ENCODE peak calls at places on chromosome 20, in five cellular contexts. One of them, this sample, is unnamed. For H3K4me1, the result is how much of the 10 kb centered on the place peaks cover.

GRCh38 chr20:4041748-4042411 is 26.5 kb upstream of the RNF24 start:
- DNase-seq in testis: peak
- DNase-seq in lower lobe of right lung: peak
- DNase-seq in body of pancreas: peak
- DNase-seq in mammary epithelial cell: peak
- DNase-seq in this sample: peak

GRCh38 chr20:45325367-45325766 is 17.3 kb upstream of the MATN4 start:
- DNase-seq in lower lobe of right lung: no peak
- DNase-seq in body of pancreas: no peak
- DNase-seq in testis: no peak
- DNase-seq in mammary epithelial cell: no peak
- DNase-seq in this sample: no peak

GRCh38 chr20:35344354-35344837 is 52.2 kb upstream of the FAM83C start:
- DNase-seq in lower lobe of right lung: peak
- DNase-seq in body of pancreas: no peak
- DNase-seq in testis: no peak
- DNase-seq in mammary epithelial cell: peak
- DNase-seq in this sample: peak

GRCh38 chr20:21703740-21704407 is 1.6 kb upstream of the PAX1 start:
- DNase-seq in mammary epithelial cell: no peak
- DNase-seq in lower lobe of right lung: no peak
- DNase-seq in testis: no peak
- DNase-seq in body of pancreas: no peak
- DNase-seq in this sample: no peak

GRCh38 chr20:25247100-25247665 is 702 bp upstream of the PYGB start:
- DNase-seq in mammary epithelial cell: peak
- DNase-seq in testis: peak
- DNase-seq in body of pancreas: peak
- DNase-seq in lower lobe of right lung: peak
- DNase-seq in this sample: peak

GRCh38 chr20:63860325-63861051 is 810 bp upstream of the ABHD16B start:
- DNase-seq in lower lobe of right lung: peak
- DNase-seq in testis: no peak
- DNase-seq in body of pancreas: no peak
- DNase-seq in mammary epithelial cell: no peak
- DNase-seq in this sample: no peak

GRCh38 chr20:1535420-1536175 is 21.9 kb downstream of the SIRPD start:
- DNase-seq in body of pancreas: no peak
- DNase-seq in mammary epithelial cell: no peak
- DNase-seq in lower lobe of right lung: peak
- DNase-seq in testis: no peak
- DNase-seq in this sample: peak

GRCh38 chr20:1876217-1876921 is 18.8 kb upstream of the SIRPA start:
- DNase-seq in testis: no peak
- DNase-seq in lower lobe of right lung: no peak
- DNase-seq in mammary epithelial cell: peak
- DNase-seq in body of pancreas: no peak
- DNase-seq in this sample: no peak

GRCh38 chr20:49608752-49609670 is 41.1 kb upstream of the PTGIS start:
- DNase-seq in lower lobe of right lung: peak
- DNase-seq in testis: peak
- DNase-seq in mammary epithelial cell: peak
- DNase-seq in body of pancreas: peak
- DNase-seq in this sample: peak

GRCh38 chr20:46099491-46100287 is 9.9 kb upstream of the NCOA5 start:
- DNase-seq in testis: peak
- DNase-seq in mammary epithelial cell: peak
- DNase-seq in body of pancreas: no peak
- DNase-seq in lower lobe of right lung: no peak
- DNase-seq in this sample: peak

GRCh38 chr20:9235518-9235917 is 166.6 kb downstream of the PLCB4 start:
- DNase-seq in testis: no peak
- DNase-seq in body of pancreas: no peak
- DNase-seq in mammary epithelial cell: peak
- DNase-seq in lower lobe of right lung: no peak
- DNase-seq in this sample: no peak

GRCh38 chr20:11895832-11896484 is 21.7 kb upstream of the BTBD3 start:
- DNase-seq in body of pancreas: no peak
- DNase-seq in lower lobe of right lung: no peak
- DNase-seq in mammary epithelial cell: no peak
- DNase-seq in testis: no peak
- DNase-seq in this sample: no peak

GRCh38 chr20:1987826-1988225 is 6.0 kb downstream of the PDYN start:
- DNase-seq in lower lobe of right lung: no peak
- DNase-seq in body of pancreas: no peak
- DNase-seq in testis: no peak
- DNase-seq in mammary epithelial cell: peak
- DNase-seq in this sample: no peak

GRCh38 chr20:38433304-38433972 is 1.7 kb downstream of the SNHG17 start:
- DNase-seq in lower lobe of right lung: no peak
- DNase-seq in mammary epithelial cell: no peak
- DNase-seq in testis: no peak
- DNase-seq in body of pancreas: no peak
- DNase-seq in this sample: no peak

GRCh38 chr20:38432292-38432691 is 2.8 kb downstream of the SNHG17 start:
- DNase-seq in lower lobe of right lung: no peak
- DNase-seq in testis: no peak
- DNase-seq in mammary epithelial cell: no peak
- DNase-seq in body of pancreas: no peak
- DNase-seq in this sample: no peak

GRCh38 chr20:38428800-38429199 is 6.3 kb downstream of the SNHG17 start:
- DNase-seq in body of pancreas: no peak
- DNase-seq in mammary epithelial cell: no peak
- DNase-seq in testis: no peak
- DNase-seq in lower lobe of right lung: no peak
- DNase-seq in this sample: no peak

GRCh38 chr20:38429301-38429700 is 5.8 kb downstream of the SNHG17 start:
- DNase-seq in testis: no peak
- DNase-seq in lower lobe of right lung: no peak
- DNase-seq in mammary epithelial cell: no peak
- DNase-seq in body of pancreas: no peak
- DNase-seq in this sample: no peak

GRCh38 chr20:38430679-38431325 is 4.3 kb downstream of the SNHG17 start:
- DNase-seq in mammary epithelial cell: no peak
- DNase-seq in testis: no peak
- DNase-seq in body of pancreas: no peak
- DNase-seq in lower lobe of right lung: no peak
- DNase-seq in this sample: no peak
- H3K4me3 ChIP-seq in mammary epithelial cell: no peak
- H3K4me3 ChIP-seq in testis: no peak
- H3K4me3 ChIP-seq in body of pancreas: no peak
- H3K4me3 ChIP-seq in lower lobe of right lung: no peak
- H3K4me3 ChIP-seq in this sample: no peak

DNA sequence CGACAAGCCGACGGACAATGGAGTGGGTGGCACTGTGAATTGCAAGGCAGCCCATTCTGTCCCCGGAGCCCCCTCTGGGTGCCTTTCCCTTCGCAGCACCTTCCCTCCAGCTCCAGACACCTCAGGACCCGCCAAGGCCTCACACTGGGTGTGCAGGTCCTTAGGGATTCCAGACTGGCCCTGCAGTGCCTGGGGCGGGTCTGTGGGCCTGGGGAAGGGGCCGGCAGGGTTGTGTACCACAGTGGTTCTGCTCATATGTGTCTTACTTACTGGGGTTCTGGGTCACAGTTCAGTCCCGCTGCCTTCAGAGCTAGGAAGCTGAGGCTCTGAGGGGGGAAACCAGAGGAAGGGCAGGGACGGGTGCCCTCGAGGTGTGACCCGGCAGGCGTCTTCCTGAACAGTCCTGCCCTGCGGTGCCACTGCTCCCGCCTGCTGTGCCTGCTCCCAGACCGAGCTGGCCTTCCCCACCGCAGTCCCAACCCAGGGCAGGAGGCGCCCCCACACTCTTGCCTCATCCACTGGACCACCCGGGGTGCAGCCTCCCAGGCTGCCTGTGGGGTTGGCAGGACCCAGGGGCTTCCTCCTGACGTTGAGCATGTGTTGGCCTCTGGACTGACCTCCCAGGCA is 16.3 kb upstream of the SLCO4A1 start:
- DNase-seq in testis: no peak
- DNase-seq in lower lobe of right lung: no peak
- DNase-seq in mammary epithelial cell: no peak
- DNase-seq in body of pancreas: no peak
- DNase-seq in this sample: no peak
- H3K4me1 ChIP-seq in testis: under half
- H3K4me1 ChIP-seq in lower lobe of right lung: under half
- H3K4me1 ChIP-seq in mammary epithelial cell: under half
- H3K4me1 ChIP-seq in body of pancreas: under half
- H3K4me1 ChIP-seq in this sample: under half

GRCh38 chr20:37758332-37758731 is 64.5 kb downstream of the CTNNBL1 start:
- DNase-seq in body of pancreas: no peak
- DNase-seq in testis: no peak
- DNase-seq in lower lobe of right lung: no peak
- DNase-seq in mammary epithelial cell: no peak
- DNase-seq in this sample: no peak
- TF ChIP-seq CTCF in body of pancreas: no peak
- TF ChIP-seq CTCF in testis: peak
- TF ChIP-seq CTCF in lower lobe of right lung: no peak
- TF ChIP-seq CTCF in mammary epithelial cell: peak
- TF ChIP-seq CTCF in this sample: no peak

GRCh38 chr20:47678536-47678935 is 106.7 kb downstream of the SULF2 start:
- DNase-seq in lower lobe of right lung: no peak
- DNase-seq in testis: no peak
- DNase-seq in body of pancreas: no peak
- DNase-seq in mammary epithelial cell: no peak
- DNase-seq in this sample: peak
- H3K4me3 ChIP-seq in lower lobe of right lung: no peak
- H3K4me3 ChIP-seq in testis: no peak
- H3K4me3 ChIP-seq in body of pancreas: no peak
- H3K4me3 ChIP-seq in mammary epithelial cell: no peak
- H3K4me3 ChIP-seq in this sample: no peak

GRCh38 chr20:19710336-19710721 is 47.7 kb upstream of the RIN2 start:
- DNase-seq in mammary epithelial cell: no peak
- DNase-seq in testis: no peak
- DNase-seq in body of pancreas: no peak
- DNase-seq in lower lobe of right lung: no peak
- DNase-seq in this sample: no peak
- H3K4me1 ChIP-seq in mammary epithelial cell: under half
- H3K4me1 ChIP-seq in testis: under half
- H3K4me1 ChIP-seq in body of pancreas: under half
- H3K4me1 ChIP-seq in lower lobe of right lung: under half
- H3K4me1 ChIP-seq in this sample: under half

DNA sequence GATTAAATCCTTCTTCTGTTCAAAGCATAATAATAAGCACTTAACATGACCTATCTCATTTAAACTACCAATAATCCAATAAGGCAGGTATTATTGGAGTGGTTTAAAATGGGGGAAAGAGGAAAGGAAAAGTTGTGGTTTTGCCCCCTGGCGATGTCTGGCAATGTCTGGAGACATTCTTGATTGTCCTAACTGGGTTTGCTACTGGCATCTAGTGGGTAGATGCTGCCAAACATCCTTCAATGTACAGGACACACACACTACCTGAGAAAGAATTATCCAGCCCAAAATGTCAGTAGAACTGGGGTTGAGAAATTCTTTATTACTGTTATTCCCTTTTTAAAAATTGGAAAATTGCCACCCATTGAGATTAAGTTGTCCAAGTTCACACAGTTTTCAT is 25.2 kb upstream of the SRSF6 start:
- DNase-seq in body of pancreas: no peak
- DNase-seq in testis: no peak
- DNase-seq in mammary epithelial cell: no peak
- DNase-seq in lower lobe of right lung: no peak
- DNase-seq in this sample: no peak
- TF ChIP-seq CTCF in body of pancreas: no peak
- TF ChIP-seq CTCF in testis: no peak
- TF ChIP-seq CTCF in mammary epithelial cell: no peak
- TF ChIP-seq CTCF in lower lobe of right lung: no peak
- TF ChIP-seq CTCF in this sample: no peak

DNA sequence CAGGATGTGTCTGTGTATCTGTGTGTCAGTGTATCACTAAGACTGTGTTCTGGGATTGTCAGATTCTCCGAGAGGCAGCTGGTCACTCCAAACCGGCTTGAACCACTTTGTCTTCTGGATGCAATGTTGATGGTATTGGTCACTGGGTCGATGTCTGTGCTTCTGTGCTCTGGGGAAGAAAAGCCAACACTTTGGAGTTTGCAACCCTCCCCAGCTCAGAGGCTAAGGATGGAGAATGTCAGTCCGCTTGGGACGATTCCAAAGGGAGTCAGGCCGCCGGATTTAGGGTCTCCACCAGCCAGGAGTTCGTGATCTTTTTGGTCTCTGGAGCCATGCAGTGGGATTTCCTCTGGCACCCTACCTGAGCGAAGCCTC is 5.2 kb downstream of the MAFB start:
- DNase-seq in lower lobe of right lung: no peak
- DNase-seq in mammary epithelial cell: no peak
- DNase-seq in body of pancreas: no peak
- DNase-seq in testis: no peak
- DNase-seq in this sample: no peak
- H3K4me3 ChIP-seq in lower lobe of right lung: peak
- H3K4me3 ChIP-seq in mammary epithelial cell: no peak
- H3K4me3 ChIP-seq in body of pancreas: no peak
- H3K4me3 ChIP-seq in testis: no peak
- H3K4me3 ChIP-seq in this sample: peak

GRCh38 chr20:50744143-50744792 is 12.9 kb downstream of the PARD6B start:
- DNase-seq in mammary epithelial cell: peak
- DNase-seq in body of pancreas: peak
- DNase-seq in lower lobe of right lung: no peak
- DNase-seq in testis: peak
- DNase-seq in this sample: no peak

GRCh38 chr20:50743087-50743486 is 11.7 kb downstream of the PARD6B start:
- DNase-seq in lower lobe of right lung: no peak
- DNase-seq in mammary epithelial cell: no peak
- DNase-seq in testis: no peak
- DNase-seq in body of pancreas: no peak
- DNase-seq in this sample: no peak

GRCh38 chr20:50747275-50747674 is 15.9 kb downstream of the PARD6B start:
- DNase-seq in mammary epithelial cell: no peak
- DNase-seq in body of pancreas: no peak
- DNase-seq in lower lobe of right lung: no peak
- DNase-seq in testis: no peak
- DNase-seq in this sample: no peak

GRCh38 chr20:50746138-50746940 is 15.0 kb downstream of the PARD6B start:
- DNase-seq in body of pancreas: no peak
- DNase-seq in mammary epithelial cell: peak
- DNase-seq in testis: peak
- DNase-seq in lower lobe of right lung: no peak
- DNase-seq in this sample: no peak

DNA sequence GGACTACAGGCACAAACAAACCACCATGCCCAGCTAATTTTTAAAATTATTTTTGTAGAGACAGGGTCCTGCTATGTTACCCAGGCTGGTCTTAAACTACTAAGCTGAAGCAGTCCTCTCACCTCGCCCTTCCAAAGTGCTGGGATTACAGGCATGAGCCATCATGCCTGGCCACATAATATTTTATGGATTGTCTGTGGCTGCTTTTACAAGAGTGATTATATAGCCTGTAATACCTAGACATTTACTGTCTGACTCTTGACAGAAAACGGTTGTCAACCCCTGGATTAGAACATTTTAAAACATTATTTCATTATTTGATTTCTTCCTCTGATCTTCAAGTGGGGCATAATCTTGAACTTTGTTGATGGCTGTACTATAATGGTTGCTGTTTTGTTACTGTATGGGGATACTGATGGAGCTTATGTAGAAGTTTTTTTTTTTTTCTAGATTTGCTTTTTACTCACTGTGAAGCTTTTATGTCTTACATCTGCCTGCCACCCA is 14.3 kb downstream of the PARD6B start:
- DNase-seq in body of pancreas: no peak
- DNase-seq in testis: peak
- DNase-seq in lower lobe of right lung: no peak
- DNase-seq in mammary epithelial cell: peak
- DNase-seq in this sample: no peak
- H3K4me1 ChIP-seq in body of pancreas: half or more
- H3K4me1 ChIP-seq in testis: under half
- H3K4me1 ChIP-seq in lower lobe of right lung: under half
- H3K4me1 ChIP-seq in mammary epithelial cell: under half
- H3K4me1 ChIP-seq in this sample: under half

This sample was measured in upper lobe of right lung.